ENCODE peak calls at places on chromosomes 2 and 18, in six cellular contexts. One of them, this sample, is unnamed.

GRCh38 chr2:127674241-127675209 is 805 bp downstream of the LIMS2 start:
- DNase-seq in body of pancreas: peak
- DNase-seq in fibroblast of mammary gland: no peak
- DNase-seq in RWPE2: no peak
- DNase-seq in lower leg skin: peak
- DNase-seq in WTC11: no peak
- DNase-seq in this sample: no peak

GRCh38 chr2:119826370-119826961 is 66.7 kb downstream of the PTPN4 start:
- DNase-seq in body of pancreas: peak
- DNase-seq in fibroblast of mammary gland: peak
- DNase-seq in RWPE2: no peak
- DNase-seq in lower leg skin: no peak
- DNase-seq in WTC11: peak
- DNase-seq in this sample: no peak

GRCh38 chr2:18611184-18611583 is 21.8 kb upstream of the NT5C1B start:
- DNase-seq in body of pancreas: no peak
- DNase-seq in fibroblast of mammary gland: no peak
- DNase-seq in RWPE2: no peak
- DNase-seq in lower leg skin: no peak
- DNase-seq in WTC11: no peak
- DNase-seq in this sample: no peak

GRCh38 chr2:145200307-145200706 is 680.4 kb upstream of the ZEB2 start:
- DNase-seq in body of pancreas: no peak
- DNase-seq in fibroblast of mammary gland: no peak
- DNase-seq in RWPE2: no peak
- DNase-seq in lower leg skin: no peak
- DNase-seq in WTC11: no peak
- DNase-seq in this sample: no peak

GRCh38 chr2:200850512-200851256 is 13.8 kb downstream of the CLK1 start:
- DNase-seq in body of pancreas: no peak
- DNase-seq in fibroblast of mammary gland: no peak
- DNase-seq in RWPE2: no peak
- DNase-seq in lower leg skin: no peak
- DNase-seq in WTC11: no peak
- DNase-seq in this sample: no peak

GRCh38 chr2:201465524-201465971 is 14.0 kb downstream of the STRADB start:
- DNase-seq in body of pancreas: no peak
- DNase-seq in fibroblast of mammary gland: peak
- DNase-seq in RWPE2: no peak
- DNase-seq in lower leg skin: no peak
- DNase-seq in WTC11: no peak
- DNase-seq in this sample: no peak

GRCh38 chr2:234147335-234147861 is 96.9 kb downstream of the SPP2 start:
- DNase-seq in body of pancreas: no peak
- DNase-seq in fibroblast of mammary gland: no peak
- DNase-seq in RWPE2: no peak
- DNase-seq in lower leg skin: no peak
- DNase-seq in WTC11: no peak
- DNase-seq in this sample: no peak

GRCh38 chr2:231181848-231182247 is 16.6 kb upstream of the ARMC9 start:
- DNase-seq in body of pancreas: peak
- DNase-seq in fibroblast of mammary gland: peak
- DNase-seq in RWPE2: no peak
- DNase-seq in lower leg skin: peak
- DNase-seq in WTC11: no peak
- DNase-seq in this sample: no peak

GRCh38 chr2:45241061-45241561 is 231.9 kb upstream of the SIX2 start:
- DNase-seq in body of pancreas: no peak
- DNase-seq in fibroblast of mammary gland: peak
- DNase-seq in RWPE2: no peak
- DNase-seq in lower leg skin: peak
- DNase-seq in WTC11: no peak
- DNase-seq in this sample: no peak

DNA sequence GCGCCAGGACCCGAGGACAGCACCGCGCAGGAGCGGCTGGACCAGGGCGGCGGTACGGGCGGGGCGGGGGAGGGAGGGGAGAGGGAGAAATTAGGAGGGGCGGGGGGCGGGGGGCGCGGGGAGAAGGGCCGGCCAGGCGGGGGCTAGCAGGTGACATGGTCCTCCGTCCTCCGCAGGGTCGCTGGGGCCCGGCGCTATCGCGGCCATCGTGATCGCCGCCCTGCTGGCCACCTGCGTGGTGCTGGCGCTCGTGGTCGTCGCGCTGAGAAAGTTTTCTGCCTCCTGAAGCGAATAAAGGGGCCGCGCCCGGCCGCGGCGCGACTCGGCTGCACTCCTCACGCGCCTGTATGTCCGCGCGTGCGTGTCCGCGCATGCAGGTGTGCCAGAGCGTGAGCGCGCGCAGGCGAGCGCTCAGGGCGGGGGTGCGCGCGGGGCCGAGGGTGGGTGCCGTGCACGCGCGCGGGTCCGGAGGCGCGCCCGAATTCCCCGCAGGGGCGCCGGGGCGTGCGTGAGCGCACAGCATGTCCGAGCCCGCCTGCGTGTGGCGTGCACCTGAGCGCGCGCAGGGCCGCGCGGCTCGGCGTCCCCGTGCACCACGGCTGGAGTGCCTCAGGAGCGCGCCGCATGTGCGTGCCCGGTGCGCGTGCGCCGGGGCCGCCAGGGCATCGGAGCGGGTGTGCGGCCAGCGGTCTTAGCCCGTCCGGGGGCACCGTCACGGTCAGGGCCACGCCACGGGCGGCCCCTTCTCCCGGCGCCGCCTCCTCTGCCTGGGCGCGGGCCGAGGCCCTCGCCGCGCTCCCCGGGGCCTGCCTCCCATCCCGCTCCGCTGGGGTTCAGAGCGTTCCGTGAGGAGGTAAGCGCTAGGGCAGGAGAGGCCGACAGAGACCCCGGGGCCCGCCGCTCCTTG is 6.3 kb downstream of the SNORC start:
- DNase-seq in body of pancreas: peak
- DNase-seq in fibroblast of mammary gland: no peak
- DNase-seq in RWPE2: no peak
- DNase-seq in lower leg skin: peak
- DNase-seq in WTC11: peak
- DNase-seq in this sample: no peak
- TF ChIP-seq CTCF in body of pancreas: no peak
- TF ChIP-seq CTCF in fibroblast of mammary gland: no peak
- TF ChIP-seq CTCF in RWPE2: peak
- TF ChIP-seq CTCF in lower leg skin: no peak
- TF ChIP-seq CTCF in WTC11: peak
- TF ChIP-seq CTCF in this sample: peak

GRCh38 chr2:178417916-178418315 is 33.1 kb downstream of the PRKRA start:
- DNase-seq in body of pancreas: no peak
- DNase-seq in fibroblast of mammary gland: no peak
- DNase-seq in RWPE2: no peak
- DNase-seq in lower leg skin: no peak
- DNase-seq in WTC11: no peak
- DNase-seq in this sample: no peak
- TF ChIP-seq CTCF in body of pancreas: no peak
- TF ChIP-seq CTCF in fibroblast of mammary gland: no peak
- TF ChIP-seq CTCF in RWPE2: no peak
- TF ChIP-seq CTCF in lower leg skin: no peak
- TF ChIP-seq CTCF in WTC11: no peak
- TF ChIP-seq CTCF in this sample: no peak

GRCh38 chr2:64803776-64804175 is 150.1 kb upstream of the SERTAD2 start:
- DNase-seq in body of pancreas: no peak
- DNase-seq in fibroblast of mammary gland: no peak
- DNase-seq in RWPE2: no peak
- DNase-seq in lower leg skin: no peak
- DNase-seq in WTC11: no peak
- DNase-seq in this sample: no peak

GRCh38 chr2:64804651-64805050 is 150.9 kb upstream of the SERTAD2 start:
- DNase-seq in body of pancreas: no peak
- DNase-seq in fibroblast of mammary gland: peak
- DNase-seq in RWPE2: no peak
- DNase-seq in lower leg skin: no peak
- DNase-seq in WTC11: no peak
- DNase-seq in this sample: no peak

GRCh38 chr2:64808736-64809135 is 155.0 kb upstream of the SERTAD2 start:
- DNase-seq in body of pancreas: no peak
- DNase-seq in fibroblast of mammary gland: no peak
- DNase-seq in RWPE2: no peak
- DNase-seq in lower leg skin: no peak
- DNase-seq in WTC11: no peak
- DNase-seq in this sample: no peak

GRCh38 chr2:64808092-64808491 is 154.4 kb upstream of the SERTAD2 start:
- DNase-seq in body of pancreas: no peak
- DNase-seq in fibroblast of mammary gland: no peak
- DNase-seq in RWPE2: no peak
- DNase-seq in lower leg skin: peak
- DNase-seq in WTC11: no peak
- DNase-seq in this sample: no peak

GRCh38 chr2:64807417-64807816 is 153.7 kb upstream of the SERTAD2 start:
- DNase-seq in body of pancreas: peak
- DNase-seq in fibroblast of mammary gland: peak
- DNase-seq in RWPE2: peak
- DNase-seq in lower leg skin: peak
- DNase-seq in WTC11: no peak
- DNase-seq in this sample: no peak
- TF ChIP-seq CTCF in body of pancreas: no peak
- TF ChIP-seq CTCF in fibroblast of mammary gland: no peak
- TF ChIP-seq CTCF in RWPE2: peak
- TF ChIP-seq CTCF in lower leg skin: no peak
- TF ChIP-seq CTCF in WTC11: no peak
- TF ChIP-seq CTCF in this sample: peak

GRCh38 chr2:143284087-143284675 is 155.0 kb downstream of the ARHGAP15 start:
- DNase-seq in body of pancreas: no peak
- DNase-seq in fibroblast of mammary gland: peak
- DNase-seq in RWPE2: no peak
- DNase-seq in lower leg skin: no peak
- DNase-seq in WTC11: peak
- DNase-seq in this sample: no peak
- TF ChIP-seq CTCF in body of pancreas: peak
- TF ChIP-seq CTCF in fibroblast of mammary gland: peak
- TF ChIP-seq CTCF in RWPE2: peak
- TF ChIP-seq CTCF in lower leg skin: no peak
- TF ChIP-seq CTCF in WTC11: peak
- TF ChIP-seq CTCF in this sample: peak

DNA sequence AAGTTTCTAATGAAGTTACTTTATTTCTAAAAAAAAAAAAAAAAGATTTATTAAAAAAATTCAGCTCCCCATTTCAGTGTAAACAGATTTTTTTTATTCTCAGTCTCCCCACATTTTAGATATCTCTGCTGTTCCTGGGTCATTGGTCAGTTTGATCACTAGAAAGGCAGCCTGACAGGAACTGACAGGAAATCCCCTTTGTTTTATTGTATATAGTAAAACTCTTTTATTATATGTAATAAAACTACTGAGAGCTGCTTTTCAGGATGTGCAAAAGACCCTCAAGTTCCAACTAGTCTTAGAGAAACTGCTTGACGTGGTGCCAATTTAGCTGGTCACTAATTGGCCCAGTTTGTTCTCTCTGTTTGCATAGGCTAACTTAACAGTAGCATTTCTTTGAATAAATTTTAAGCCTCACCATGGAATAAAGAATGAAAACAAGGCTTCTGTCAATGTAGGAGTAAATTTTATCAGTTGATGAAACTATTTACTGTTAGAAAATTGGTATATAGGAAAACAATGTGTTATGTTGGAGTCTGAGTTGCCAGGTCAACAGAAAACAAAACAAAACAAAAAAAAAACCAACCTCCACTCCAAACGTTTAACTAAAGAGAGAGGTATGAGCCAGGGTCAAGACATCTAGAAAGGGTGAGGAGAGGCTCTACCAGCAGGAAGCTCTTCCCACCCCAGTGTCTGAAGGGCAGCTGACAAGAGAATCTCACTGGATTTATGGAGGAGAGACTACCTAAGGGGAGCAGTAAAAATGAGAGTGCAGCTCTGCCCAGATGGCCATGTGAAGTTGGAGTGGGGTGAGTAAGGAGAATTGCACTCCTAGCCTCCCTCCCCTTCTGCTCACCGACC is 184.6 kb downstream of the ST6GAL2 start:
- DNase-seq in body of pancreas: no peak
- DNase-seq in fibroblast of mammary gland: no peak
- DNase-seq in RWPE2: no peak
- DNase-seq in lower leg skin: no peak
- DNase-seq in WTC11: no peak
- DNase-seq in this sample: no peak
- TF ChIP-seq CTCF in body of pancreas: no peak
- TF ChIP-seq CTCF in fibroblast of mammary gland: no peak
- TF ChIP-seq CTCF in RWPE2: no peak
- TF ChIP-seq CTCF in lower leg skin: no peak
- TF ChIP-seq CTCF in WTC11: no peak
- TF ChIP-seq CTCF in this sample: no peak

GRCh38 chr2:237694423-237695194 is 67.2 kb downstream of the LRRFIP1 start:
- DNase-seq in body of pancreas: no peak
- DNase-seq in fibroblast of mammary gland: no peak
- DNase-seq in RWPE2: no peak
- DNase-seq in lower leg skin: peak
- DNase-seq in WTC11: no peak
- DNase-seq in this sample: no peak
- TF ChIP-seq CTCF in body of pancreas: no peak
- TF ChIP-seq CTCF in fibroblast of mammary gland: no peak
- TF ChIP-seq CTCF in RWPE2: no peak
- TF ChIP-seq CTCF in lower leg skin: no peak
- TF ChIP-seq CTCF in WTC11: no peak
- TF ChIP-seq CTCF in this sample: no peak

GRCh38 chr18:5456577-5457466 is 87.0 kb downstream of the EPB41L3 start:
- DNase-seq in body of pancreas: no peak
- DNase-seq in fibroblast of mammary gland: peak
- DNase-seq in RWPE2: no peak
- DNase-seq in lower leg skin: no peak
- DNase-seq in WTC11: peak
- DNase-seq in this sample: no peak
- TF ChIP-seq CTCF in body of pancreas: no peak
- TF ChIP-seq CTCF in fibroblast of mammary gland: peak
- TF ChIP-seq CTCF in RWPE2: no peak
- TF ChIP-seq CTCF in lower leg skin: no peak
- TF ChIP-seq CTCF in WTC11: no peak
- TF ChIP-seq CTCF in this sample: peak